ENCODE peak calls at places on chromosomes 11 and 22, in seven cellular contexts. O is ovary, R is A549, H is transverse colon, B is tibial nerve, Y is HepG2, E is H1. K is an unnamed sample.
A peak's percentile ranks its signal among the peaks of the same experiment; 100 is the strongest.

GRCh38 chr22:17867160-17867785 is 93.0 kb upstream of the BID start:
- DNase-seq in O (peak; percentile 44), R (no peak), H (peak; percentile 86), B (no peak), Y (no peak), E (no peak), K (no peak)

GRCh38 chr22:33519140-33519973 is 400.9 kb downstream of the LARGE1 start:
- DNase-seq in O (peak; percentile 67), R (peak; percentile 71), H (peak; percentile 22), B (no peak), Y (peak; percentile 73), E (no peak), K (no peak)

GRCh38 chr11:62889484-62890437 is 9.1 kb downstream of the SLC3A2 start:
- DNase-seq in O (no peak), R (peak; percentile 71), H (peak; percentile 67), B (no peak), Y (peak; percentile 79), E (no peak), K (no peak)

GRCh38 chr11:114200351-114200750 is 95.8 kb upstream of the NNMT start:
- DNase-seq in O (peak; percentile 15), R (no peak), H (no peak), B (no peak), Y (no peak), E (no peak), K (no peak)

GRCh38 chr11:77003954-77004353 is 30.2 kb upstream of the B3GNT6 start:
- DNase-seq in O (no peak), R (no peak), H (no peak), B (no peak), Y (no peak), E (no peak), K (no peak)

GRCh38 chr22:49291781-49292180 is 535.9 kb downstream of the BRD1 start:
- DNase-seq in O (no peak), R (no peak), H (no peak), B (no peak), Y (no peak), E (no peak), K (no peak)

GRCh38 chr11:61777234-61778090 is 14.9 kb downstream of the TMEM258 start:
- DNase-seq in O (peak; percentile 87), R (no peak), H (peak; percentile 53), B (no peak), Y (no peak), E (no peak), K (peak; percentile 77)

GRCh38 chr11:80929406-80929805 is 1488.6 kb upstream of the TENM4 start:
- DNase-seq in O (no peak), R (no peak), H (no peak), B (no peak), Y (no peak), E (no peak), K (no peak)

GRCh38 chr11:60978546-60979380 is 7.3 kb downstream of the CD6 start:
- DNase-seq in O (no peak), R (no peak), H (no peak), B (no peak), Y (no peak), E (no peak), K (no peak)

GRCh38 chr11:3880724-3881123 is 25.3 kb downstream of the STIM1 start:
- DNase-seq in O (no peak), R (peak; percentile 25), H (no peak), B (no peak), Y (peak; percentile 65), E (no peak), K (no peak)

GRCh38 chr11:29260939-29261705 is 755.7 kb downstream of the KCNA4 start:
- DNase-seq in O (no peak), R (peak; percentile 86), H (no peak), B (no peak), Y (peak; percentile 51), E (no peak), K (no peak)

GRCh38 chr11:67268036-67268683 is 1.9 kb downstream of the GRK2 start:
- DNase-seq in O (no peak), R (no peak), H (peak; percentile 54), B (no peak), Y (no peak), E (no peak), K (no peak)

GRCh38 chr11:2924381-2924780 is 4.8 kb downstream of the PHLDA2 start:
- DNase-seq in O (no peak), R (peak; percentile 31), H (peak; percentile 87), B (no peak), Y (no peak), E (no peak), K (peak; percentile 77)

GRCh38 chr22:35434061-35434750 is 34.3 kb downstream of the MCM5 start:
- DNase-seq in O (no peak), R (no peak), H (no peak), B (no peak), Y (no peak), E (no peak), K (no peak)

GRCh38 chr11:9565822-9566560 is 7.5 kb upstream of the WEE1 start:
- DNase-seq in O (peak; percentile 82), R (peak; percentile 99), H (peak; percentile 53), B (no peak), Y (peak; percentile 99), E (peak; percentile 60), K (peak; percentile 39)

GRCh38 chr11:3834349-3835099 is 6.2 kb downstream of the RHOG start:
- DNase-seq in O (no peak), R (no peak), H (peak; percentile 59), B (peak; percentile 27), Y (no peak), E (no peak), K (peak; percentile 40)

GRCh38 chr11:10114593-10115404 is 179.2 kb downstream of the SBF2 start:
- DNase-seq in O (no peak), R (no peak), H (no peak), B (no peak), Y (no peak), E (no peak), K (no peak)

GRCh38 chr11:102981324-102981910 is 25.9 kb upstream of the MMP13 start:
- DNase-seq in O (no peak), R (no peak), H (no peak), B (no peak), Y (no peak), E (no peak), K (no peak)

GRCh38 chr22:36562261-36562835 is 33.4 kb upstream of the EIF3D start:
- DNase-seq in O (no peak), R (peak; percentile 32), H (no peak), B (no peak), Y (no peak), E (no peak), K (peak; percentile 38)

GRCh38 chr22:40975346-40975745 is 24.2 kb downstream of the RBX1 start:
- DNase-seq in O (no peak), R (no peak), H (no peak), B (no peak), Y (no peak), E (no peak), K (no peak)

GRCh38 chr22:30191049-30191701 is 55.4 kb downstream of the LIF start:
- DNase-seq in O (no peak), R (peak; percentile 46), H (no peak), B (no peak), Y (peak; percentile 71), E (no peak), K (no peak)

GRCh38 chr22:30195245-30196140 is 51.1 kb downstream of the LIF start:
- DNase-seq in O (no peak), R (no peak), H (no peak), B (no peak), Y (peak; percentile 40), E (no peak), K (no peak)

GRCh38 chr22:30193031-30193794 is 53.3 kb downstream of the LIF start:
- DNase-seq in O (no peak), R (no peak), H (no peak), B (no peak), Y (no peak), E (no peak), K (no peak)

GRCh38 chr22:30190619-30191018 is 55.9 kb downstream of the LIF start:
- DNase-seq in O (no peak), R (no peak), H (no peak), B (no peak), Y (no peak), E (no peak), K (no peak)

GRCh38 chr22:30192427-30192826 is 54.1 kb downstream of the LIF start:
- DNase-seq in O (no peak), R (no peak), H (no peak), B (no peak), Y (no peak), E (no peak), K (no peak)
- TF ChIP-seq EP300 in O (no peak), R (no peak), H (no peak), B (no peak), Y (no peak), E (no peak), K (no peak)

GRCh38 chr11:37026741-37027140 is 428.7 kb upstream of the RAG2 start:
- DNase-seq in O (no peak), R (no peak), H (no peak), B (no peak), Y (no peak), E (no peak), K (no peak)
- H3K27ac ChIP-seq in O (no peak overlapping the region), R (no peak overlapping the region), H (no peak overlapping the region), B (no peak overlapping the region), Y (no peak overlapping the region), E (no peak overlapping the region), K (no peak overlapping the region)

GRCh38 chr11:134537941-134538340 is 125.9 kb upstream of the B3GAT1 start:
- DNase-seq in O (no peak), R (no peak), H (no peak), B (no peak), Y (no peak), E (no peak), K (no peak)
- H3K9me3 ChIP-seq in O (no peaks in the 10 kb centered on the region), R (no peaks in the 10 kb centered on the region), H (no peaks in the 10 kb centered on the region), B (no peaks in the 10 kb centered on the region), Y (no peaks in the 10 kb centered on the region), E (no peaks in the 10 kb centered on the region), K (no peaks in the 10 kb centered on the region)

DNA sequence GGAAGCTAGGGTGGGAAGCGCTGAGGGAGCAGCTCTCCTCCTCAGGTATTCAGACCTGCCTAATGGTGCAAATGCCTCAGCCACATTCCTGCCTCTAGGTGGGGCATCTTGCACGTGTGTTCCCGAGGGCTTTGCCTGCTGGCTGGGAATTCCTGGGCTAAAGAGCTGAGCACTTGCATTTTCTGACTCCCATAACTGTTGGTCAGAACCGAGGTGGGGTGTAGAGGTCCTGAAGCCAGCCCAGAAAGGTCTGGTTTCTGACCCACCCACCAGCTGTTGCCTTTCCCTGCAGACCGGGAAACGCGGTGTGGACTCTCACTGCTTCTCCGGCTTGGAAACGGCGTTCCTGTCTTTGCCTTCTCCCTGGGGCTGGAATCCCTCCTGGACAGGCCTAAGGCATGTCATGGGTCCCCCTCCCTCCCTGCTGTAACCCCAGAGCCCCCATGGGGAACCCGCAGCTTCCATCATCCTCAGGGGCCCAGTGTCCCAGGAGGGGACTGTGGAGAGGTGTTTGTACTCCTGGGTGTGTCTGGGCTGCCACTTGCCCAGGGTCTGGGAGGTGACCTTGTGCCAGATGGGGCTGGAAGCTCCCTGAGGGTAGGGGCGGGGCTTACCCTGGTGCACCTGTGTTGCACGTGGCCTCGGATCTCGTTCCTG is 24.0 kb upstream of the SMIM38 start:
- DNase-seq in O (peak; percentile 48), R (peak; percentile 86), H (peak; percentile 85), B (peak; percentile 50), Y (peak; percentile 80), E (peak; percentile 81), K (peak; percentile 87)
- TF ChIP-seq EP300 in O (no peak), R (no peak), H (no peak), B (no peak), Y (no peak), E (no peak), K (no peak)

K was measured in stomach.